ENCODE peak calls at places on chromosome 17, in ten cellular contexts. L is Peyer's patch; F is type B pancreatic cell; M is transverse colon; V is astrocyte of the spinal cord; R is BJ; C is fibroblast of mammary gland; H is stimulated activated CD8-positive, alpha-beta memory T cell treated with anti-CD3 and anti-CD28 coated beads, Interleukin-15, amount 100 ng/mL, for 24 hours; D is Right ventricle myocardium superior; T is T1000. A is an unnamed sample.

GRCh38 chr17:35566955-35567354 is 6.3 kb upstream of the SLFN14 start:
- DNase-seq in L (no peak), F (no peak), M (no peak), V (no peak), R (no peak), C (no peak), H (no peak), D (no peak), T (no peak), A (no peak)

GRCh38 chr17:19398301-19399181 is 11.6 kb upstream of the MFAP4 start:
- DNase-seq in L (no peak), F (no peak), M (peak), V (peak), R (no peak), C (peak), H (no peak), D (peak), T (no peak), A (no peak)

GRCh38 chr17:64497565-64498035 is 746 bp upstream of the POLG2 start:
- DNase-seq in L (no peak), F (no peak), M (no peak), V (no peak), R (no peak), C (no peak), H (no peak), D (no peak), T (no peak), A (no peak)

GRCh38 chr17:8420041-8420934 is 15.4 kb upstream of the NDEL1 start:
- DNase-seq in L (peak), F (no peak), M (peak), V (peak), R (no peak), C (peak), H (no peak), D (peak), T (no peak), A (no peak)

GRCh38 chr17:10099051-10099571 is 99.3 kb downstream of the GAS7 start:
- DNase-seq in L (no peak), F (no peak), M (no peak), V (peak), R (peak), C (peak), H (no peak), D (no peak), T (no peak), A (no peak)

GRCh38 chr17:50905460-50905803 is 39.3 kb upstream of the TOB1 start:
- DNase-seq in L (no peak), F (no peak), M (no peak), V (no peak), R (no peak), C (no peak), H (no peak), D (peak), T (no peak), A (no peak)

GRCh38 chr17:8041249-8041928 is 2.5 kb downstream of the ALOX15B start:
- DNase-seq in L (no peak), F (no peak), M (peak), V (peak), R (peak), C (peak), H (no peak), D (no peak), T (peak), A (peak)

GRCh38 chr17:64133546-64134215 is 3.7 kb upstream of the ERN1 start:
- DNase-seq in L (no peak), F (no peak), M (no peak), V (peak), R (no peak), C (peak), H (no peak), D (no peak), T (no peak), A (no peak)

GRCh38 chr17:16419074-16419928 is 3.9 kb downstream of the TRPV2 start:
- DNase-seq in L (no peak), F (no peak), M (no peak), V (peak), R (peak), C (peak), H (no peak), D (no peak), T (peak), A (peak)

GRCh38 chr17:73359987-73360410 is 48.2 kb upstream of the CDC42EP4 start:
- DNase-seq in L (peak), F (no peak), M (peak), V (no peak), R (no peak), C (no peak), H (no peak), D (peak), T (no peak), A (no peak)

GRCh38 chr17:58043221-58044181 is 36.5 kb upstream of the SRSF1 start:
- DNase-seq in L (no peak), F (no peak), M (no peak), V (no peak), R (no peak), C (no peak), H (no peak), D (no peak), T (no peak), A (no peak)

GRCh38 chr17:61733021-61733420 is 130.3 kb downstream of the BRIP1 start:
- DNase-seq in L (no peak), F (no peak), M (no peak), V (no peak), R (no peak), C (no peak), H (no peak), D (no peak), T (no peak), A (no peak)

GRCh38 chr17:57343717-57344116 is 87.4 kb downstream of the MSI2 start:
- DNase-seq in L (no peak), F (no peak), M (no peak), V (no peak), R (no peak), C (no peak), H (no peak), D (no peak), T (no peak), A (peak)

GRCh38 chr17:46877466-46877865 is 26.1 kb downstream of the WNT9B start:
- DNase-seq in L (no peak), F (no peak), M (no peak), V (no peak), R (no peak), C (no peak), H (no peak), D (peak), T (no peak), A (no peak)

GRCh38 chr17:50745631-50746030 is 21.7 kb downstream of the ANKRD40CL start:
- DNase-seq in L (no peak), F (no peak), M (no peak), V (no peak), R (no peak), C (no peak), H (no peak), D (no peak), T (no peak), A (no peak)

A was measured in non-pigmented ciliary epithelial cell.